ENCODE peak calls at places on chromosomes 16 and 17, in four cellular contexts. O is naive thymus-derived CD8-positive, alpha-beta T cell; N is non-pigmented ciliary epithelial cell; X is pancreas. C is an unnamed sample.

GRCh38 chr16:58495861-58496331 is 4.0 kb upstream of the NDRG4 start:
- DNase-seq in O (no peak), X (peak), N (no peak), C (no peak)

GRCh38 chr17:45784583-45785372 is 658 bp downstream of the CRHR1 start:
- DNase-seq in O (peak), X (peak), N (no peak), C (peak)

GRCh38 chr17:80118601-80119270 is 17.4 kb downstream of the GAA start:
- DNase-seq in X (no peak), O (no peak), N (no peak), C (no peak)

GRCh38 chr17:72662827-72663190 is 429.7 kb downstream of the SLC39A11 start:
- DNase-seq in O (no peak), X (no peak), N (no peak), C (no peak)

GRCh38 chr16:19874816-19875546 is 9.7 kb downstream of the GPRC5B start:
- DNase-seq in O (no peak), N (no peak), X (no peak), C (no peak)

GRCh38 chr17:21297026-21297520 is 12.6 kb downstream of the MAP2K3 start:
- DNase-seq in X (peak), O (no peak), N (no peak), C (no peak)

GRCh38 chr17:33778505-33779398 is 476.3 kb upstream of the CCL2 start:
- DNase-seq in X (peak), O (peak), N (peak), C (peak)

GRCh38 chr16:85002099-85002541 is 9.2 kb downstream of the ZDHHC7 start:
- DNase-seq in X (no peak), O (no peak), N (no peak), C (no peak)

GRCh38 chr17:77529328-77529650 is 388.5 kb downstream of the SEC14L1 start:
- DNase-seq in X (no peak), N (no peak), O (no peak), C (no peak)

GRCh38 chr17:33234930-33235685 is 58.0 kb downstream of the ASIC2 start:
- DNase-seq in X (no peak), N (peak), O (no peak), C (peak)

GRCh38 chr17:4147751-4148310 is 4.8 kb downstream of the CYB5D2 start:
- DNase-seq in X (no peak), O (no peak), N (no peak), C (no peak)

GRCh38 chr17:81870155-81870977 is 771 bp downstream of the ARHGDIA start:
- DNase-seq in X (peak), N (no peak), O (peak), C (peak)

GRCh38 chr16:29656688-29657523 is 6.1 kb upstream of the SPN start:
- DNase-seq in N (no peak), O (no peak), X (no peak), C (no peak)

GRCh38 chr16:83813818-83814653 is 6.3 kb downstream of the HSBP1 start:
- DNase-seq in N (peak), X (no peak), O (no peak), C (peak)

GRCh38 chr16:1146409-1146808 is 6.5 kb upstream of the CACNA1H start:
- DNase-seq in O (no peak), N (no peak), X (no peak), C (no peak)

GRCh38 chr17:6305613-6306360 is 129.1 kb downstream of the AIPL1 start:
- DNase-seq in O (no peak), N (no peak), X (no peak), C (no peak)

GRCh38 chr17:80068301-80069160 is 32.1 kb downstream of the CCDC40 start:
- DNase-seq in N (peak), O (no peak), X (no peak), C (peak)

C was measured in EH.